ENCODE peak calls at places on chromosomes 11 and 22, in five cellular contexts. F, N, G, X and V are unnamed samples.

GRCh38 chr11:42947405-42947804 is 364.4 kb upstream of the API5 start:
- DNase-seq in F (no peak), N (no peak), G (no peak), X (no peak), V (no peak)

GRCh38 chr11:117117681-117118080 is 19.5 kb upstream of the SIK3 start:
- DNase-seq in F (no peak), N (no peak), G (no peak), X (no peak), V (no peak)

GRCh38 chr11:14902650-14903350 is 10.8 kb upstream of the CYP2R1 start:
- DNase-seq in F (no peak), N (no peak), G (no peak), X (no peak), V (no peak)

GRCh38 chr11:114059984-114060401 is 482 bp downstream of the ZBTB16 start:
- DNase-seq in F (no peak), N (no peak), G (peak; percentile 49), X (no peak), V (no peak)

GRCh38 chr11:10727259-10727851 is 23.7 kb upstream of the CTR9 start:
- DNase-seq in F (no peak), N (no peak), G (no peak), X (no peak), V (no peak)

GRCh38 chr11:68927280-68928107 is 23.8 kb downstream of the IGHMBP2 start:
- DNase-seq in F (no peak), N (peak; percentile 71), G (peak; percentile 37), X (no peak), V (peak; percentile 29)

GRCh38 chr11:68536706-68537105 is 76.2 kb downstream of the PPP6R3 start:
- DNase-seq in F (no peak), N (no peak), G (no peak), X (no peak), V (no peak)

GRCh38 chr11:21810650-21811049 is 382.2 kb upstream of the ANO5 start:
- DNase-seq in F (no peak), N (no peak), G (no peak), X (no peak), V (no peak)

GRCh38 chr22:32828150-32828549 is 26.6 kb downstream of the TIMP3 start:
- DNase-seq in F (no peak), N (no peak), G (no peak), X (no peak), V (no peak)
- H3K4me1 ChIP-seq in F (no peaks in the 10 kb centered on the region), N (peaks cover 40% of the 10 kb centered on the region), G (peaks cover 4% of the 10 kb centered on the region), X (no peaks in the 10 kb centered on the region), V (peaks cover 39% of the 10 kb centered on the region)

GRCh38 chr22:42670921-42671709 is 21.9 kb upstream of the CYB5R3 start:
- DNase-seq in F (no peak), N (no peak), G (peak; percentile 22), X (no peak), V (no peak)
- H3K4me3 ChIP-seq in F (no peak overlapping the region), N (no peak overlapping the region), G (no peak overlapping the region), X (no peak overlapping the region), V (no peak overlapping the region)

GRCh38 chr22:24559471-24559870 is 3.7 kb downstream of the SNRPD3 start:
- DNase-seq in F (no peak), N (peak; percentile 39), G (no peak), X (no peak), V (no peak)

GRCh38 chr22:24564376-24565058 is 8.7 kb downstream of the SNRPD3 start:
- DNase-seq in F (no peak), N (peak; percentile 14), G (no peak), X (no peak), V (no peak)

GRCh38 chr22:24565077-24565476 is 9.3 kb downstream of the SNRPD3 start:
- DNase-seq in F (no peak), N (peak; percentile 18), G (no peak), X (no peak), V (no peak)

GRCh38 chr22:24566899-24567511 is 11.2 kb downstream of the SNRPD3 start:
- DNase-seq in F (no peak), N (no peak), G (no peak), X (no peak), V (no peak)

GRCh38 chr22:24563246-24563645 is 7.4 kb downstream of the SNRPD3 start:
- DNase-seq in F (no peak), N (peak; percentile 5), G (no peak), X (no peak), V (no peak)
- H3K4me1 ChIP-seq in F (no peaks in the 10 kb centered on the region), N (peaks cover 45% of the 10 kb centered on the region), G (no peaks in the 10 kb centered on the region), X (no peaks in the 10 kb centered on the region), V (peaks cover 19% of the 10 kb centered on the region)

DNA sequence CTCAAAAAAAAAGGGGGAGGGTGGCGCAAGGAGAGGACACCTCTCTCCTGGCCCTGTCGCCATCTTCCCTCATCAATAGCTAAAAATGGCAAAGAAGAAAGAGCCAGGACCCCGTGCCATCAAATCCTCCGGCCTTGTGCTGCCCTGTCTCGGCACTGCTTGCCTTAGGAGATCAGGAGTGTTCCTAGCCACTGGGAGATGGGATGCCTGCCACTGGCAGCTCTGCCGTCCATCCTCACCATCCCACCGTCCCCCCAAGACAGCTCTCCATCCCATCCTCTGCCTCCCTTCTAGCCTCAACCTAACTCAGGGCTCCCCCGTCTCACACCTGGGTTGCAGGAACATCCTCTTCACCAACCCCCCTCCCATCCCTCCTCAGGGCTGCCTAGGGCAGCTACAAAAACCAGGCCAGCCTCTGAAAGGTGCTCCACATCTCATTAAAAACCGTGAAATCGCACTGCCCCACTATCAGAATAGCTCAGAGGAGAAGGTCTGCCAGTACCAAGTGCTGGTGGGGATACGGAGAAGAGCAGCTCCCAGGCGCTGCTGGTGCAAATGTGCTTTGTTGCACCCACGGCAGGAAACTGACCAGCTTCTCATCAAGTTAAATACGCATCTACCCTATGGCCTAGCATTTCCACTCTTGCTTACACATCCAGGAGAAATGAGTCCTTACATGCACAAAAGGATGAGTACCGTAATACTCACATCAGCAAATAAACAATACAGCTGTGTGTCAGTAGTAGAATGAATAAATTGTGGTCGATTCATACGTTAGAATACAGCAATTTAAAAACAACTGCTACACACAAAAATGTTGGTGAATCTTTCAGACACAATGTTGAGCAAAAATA is 31.7 kb upstream of the GCAT start:
- DNase-seq in F (no peak), N (no peak), G (no peak), X (no peak), V (peak; percentile 54)
- H3K4me3 ChIP-seq in F (peak overlapping the region; percentile 22), N (no peak overlapping the region), G (no peak overlapping the region), X (no peak overlapping the region), V (no peak overlapping the region)

DNA sequence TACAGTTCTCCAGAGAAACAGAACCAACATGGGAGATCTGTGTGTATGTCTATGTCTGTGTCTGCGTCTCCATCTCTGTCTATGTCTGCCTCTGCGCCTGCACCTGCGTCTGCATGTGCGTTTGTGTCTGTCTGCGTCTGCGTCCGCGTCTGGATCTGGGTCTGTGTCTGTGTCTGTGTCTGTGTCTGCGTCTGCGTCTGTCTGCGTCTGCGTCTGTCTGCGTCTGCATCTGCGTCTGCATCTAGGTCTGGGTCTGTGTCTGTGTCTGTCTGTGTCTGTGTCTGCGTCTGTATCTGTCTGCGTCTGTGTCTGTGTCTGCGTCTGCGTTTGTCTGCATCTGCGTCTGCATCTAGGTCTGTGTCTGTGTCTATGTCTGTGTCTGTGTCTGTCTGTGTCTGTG is 88.4 kb upstream of the SLC22A12 start:
- DNase-seq in F (no peak), N (no peak), G (no peak), X (no peak), V (no peak)
- H3K4me1 ChIP-seq in F (no peaks in the 10 kb centered on the region), N (no peaks in the 10 kb centered on the region), G (peaks cover 9% of the 10 kb centered on the region), X (no peaks in the 10 kb centered on the region), V (no peaks in the 10 kb centered on the region)

GRCh38 chr11:57778318-57779037 is 16.9 kb downstream of the CTNND1 start:
- DNase-seq in F (peak; percentile 99), N (peak; percentile 79), G (peak; percentile 92), X (peak; percentile 89), V (peak; percentile 97)
- H3K4me3 ChIP-seq in F (peak overlapping the region; percentile 50), N (no peak overlapping the region), G (peak overlapping the region; percentile 37), X (peak overlapping the region; percentile 51), V (peak overlapping the region; percentile 66)